ENCODE peak calls at places on chromosome 12, in five cellular contexts. N, C, G, O and V are unnamed samples.

GRCh38 chr12:34403706-34404376 is 381.5 kb downstream of the ALG10 start:
- DNase-seq in N (no peak), C (no peak), G (peak), O (no peak), V (no peak)

GRCh38 chr12:59708059-59708458 is 112.2 kb downstream of the SLC16A7 start:
- DNase-seq in N (no peak), C (no peak), G (no peak), O (no peak), V (no peak)

GRCh38 chr12:62297321-62297720 is 37.1 kb downstream of the USP15 start:
- DNase-seq in N (no peak), C (no peak), G (no peak), O (no peak), V (no peak)

GRCh38 chr12:118436002-118436724 is 59.8 kb downstream of the SUDS3 start:
- DNase-seq in N (no peak), C (no peak), G (peak), O (no peak), V (peak)

GRCh38 chr12:51118706-51119105 is 35.3 kb upstream of the CSRNP2 start:
- DNase-seq in N (no peak), C (no peak), G (no peak), O (no peak), V (no peak)

GRCh38 chr12:113439606-113440030 is 17.4 kb downstream of the SDSL start:
- DNase-seq in N (peak), C (no peak), G (peak), O (no peak), V (peak)

GRCh38 chr12:69252033-69252432 is 12.7 kb downstream of the CPSF6 start:
- DNase-seq in N (no peak), C (no peak), G (no peak), O (no peak), V (no peak)

GRCh38 chr12:65106948-65107347 is 14.2 kb downstream of the WIF1 start:
- DNase-seq in N (no peak), C (no peak), G (no peak), O (no peak), V (peak)

GRCh38 chr12:130982565-130983225 is 29.0 kb downstream of the ADGRD1 start:
- DNase-seq in N (no peak), C (no peak), G (no peak), O (no peak), V (no peak)

GRCh38 chr12:125228519-125229260 is 163.5 kb downstream of the AACS start:
- DNase-seq in N (no peak), C (no peak), G (peak), O (no peak), V (peak)

GRCh38 chr12:88132387-88132786 is 9.5 kb downstream of the CEP290 start:
- DNase-seq in N (no peak), C (no peak), G (no peak), O (no peak), V (no peak)

GRCh38 chr12:107759410-107759809 is 1.5 kb downstream of the PRDM4 start:
- DNase-seq in N (peak), C (no peak), G (no peak), O (no peak), V (no peak)

DNA sequence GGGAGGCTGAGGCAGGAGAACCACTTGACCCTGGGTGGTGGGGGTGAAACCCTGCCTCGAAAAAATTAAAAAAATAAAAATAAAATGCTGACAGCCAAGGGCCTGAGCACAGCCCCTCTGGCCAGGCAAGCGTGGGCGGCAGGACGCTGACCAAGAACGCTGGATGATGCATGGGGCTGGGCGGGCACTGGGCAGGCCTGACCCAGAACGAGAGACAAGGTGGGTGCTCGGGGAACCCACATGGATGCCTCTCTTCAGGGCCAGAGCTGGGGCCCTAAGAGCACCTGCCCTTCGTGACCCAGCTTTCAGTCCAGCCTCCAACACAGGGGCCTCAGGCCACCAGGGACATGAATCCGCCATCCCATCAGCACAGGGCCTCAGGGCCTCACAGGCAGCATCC is 11.3 kb downstream of the GALNT9 start:
- DNase-seq in N (no peak), C (no peak), G (no peak), O (no peak), V (no peak)
- TF ChIP-seq CREB1 in N (no peak), C (no peak), G (no peak), O (no peak), V (no peak)

DNA sequence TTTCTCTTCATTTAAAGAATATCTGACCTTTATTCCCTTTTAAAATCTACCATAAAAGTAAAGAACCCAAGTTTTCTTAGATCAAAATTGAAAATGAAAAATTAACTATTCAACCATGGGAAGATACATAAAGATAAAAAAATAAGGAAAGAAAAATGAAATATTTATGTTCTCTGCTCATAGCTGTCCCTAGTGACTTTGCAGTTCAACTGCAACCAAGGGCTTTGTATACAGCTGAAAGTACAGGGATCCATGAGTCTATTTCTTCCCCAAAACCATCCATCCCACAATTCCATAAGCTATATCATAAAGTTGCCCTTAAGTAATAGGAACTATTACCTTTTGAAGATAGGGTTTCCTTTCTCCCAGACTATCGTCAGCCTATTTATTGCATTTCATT is 113.1 kb downstream of the ITPR2 start:
- DNase-seq in N (no peak), C (no peak), G (no peak), O (no peak), V (no peak)
- TF ChIP-seq CTCF in N (no peak), C (no peak), G (no peak), O (no peak), V (peak)

DNA sequence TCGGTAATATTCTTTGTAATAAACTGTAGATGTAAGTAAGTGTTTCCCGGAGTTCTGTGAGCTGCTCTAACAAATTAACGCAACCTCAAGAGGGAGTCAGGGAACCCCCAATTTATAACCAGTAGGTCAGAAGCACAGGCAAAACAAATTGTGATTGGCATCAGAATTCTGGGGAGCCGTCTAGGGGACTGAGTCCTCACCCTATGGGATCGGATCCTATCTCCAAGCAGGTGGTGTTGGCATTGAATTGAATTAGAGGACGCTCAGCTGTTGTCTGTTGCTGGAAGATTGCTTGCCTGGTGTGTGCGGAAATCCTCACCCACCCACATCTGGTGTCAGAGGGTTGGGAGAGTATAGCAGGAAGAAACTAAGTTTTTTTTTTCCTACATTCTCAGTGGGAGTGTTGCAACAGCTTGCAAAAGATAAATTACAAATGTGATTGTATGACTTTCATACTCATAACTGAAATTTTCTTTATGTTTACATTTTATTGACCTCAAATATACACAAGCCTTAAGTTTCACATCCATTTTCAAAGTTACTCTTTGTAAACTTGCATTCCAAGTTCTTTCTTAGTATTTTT is 5.5 kb downstream of the TMEM52B start:
- DNase-seq in N (no peak), C (no peak), G (no peak), O (no peak), V (no peak)
- TF ChIP-seq CREB1 in N (no peak), C (no peak), G (no peak), O (no peak), V (no peak)

GRCh38 chr12:97985834-97986233 is 523.2 kb downstream of the RMST start:
- DNase-seq in N (no peak), C (no peak), G (no peak), O (no peak), V (no peak)
- TF ChIP-seq CTCF in N (no peak), C (no peak), G (no peak), O (no peak), V (no peak)

DNA sequence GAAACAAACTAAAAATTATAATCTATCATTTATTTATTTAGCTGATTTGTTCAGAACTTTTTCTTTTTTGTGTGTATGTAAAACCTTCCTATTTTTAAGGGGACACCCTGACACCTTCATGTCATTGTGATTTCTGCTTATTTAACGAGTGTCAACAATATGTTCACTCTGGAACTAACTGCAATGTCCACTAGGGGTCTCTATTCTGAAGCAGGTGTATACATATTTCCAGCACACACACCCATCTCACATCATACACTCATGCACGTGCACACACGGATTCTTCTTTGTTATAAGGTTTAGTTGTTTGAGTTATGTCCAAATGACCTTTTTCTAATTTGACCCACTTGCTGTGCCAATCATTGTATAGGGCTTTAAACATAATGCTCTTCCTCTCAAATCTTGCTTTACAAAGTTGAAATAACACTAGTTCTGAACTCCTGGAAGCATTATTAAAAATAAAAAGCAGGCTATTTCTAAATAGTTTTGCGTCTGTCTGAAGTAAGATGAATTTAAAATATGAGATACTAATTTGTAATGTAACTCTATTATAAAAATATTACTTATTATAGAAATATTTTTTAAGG is 15.5 kb downstream of the E2F7 start:
- DNase-seq in N (peak), C (peak), G (no peak), O (no peak), V (peak)
- TF ChIP-seq CREB1 in N (no peak), C (no peak), G (no peak), O (no peak), V (no peak)